ENCODE peak calls at places on chromosome 5, in four cellular contexts. One of them, this sample, is unnamed.

GRCh38 chr5:73039082-73039481 is 81.3 kb upstream of the TMEM171 start:
- DNase-seq in adrenal gland: no peak
- DNase-seq in lower leg skin: no peak
- DNase-seq in A549: no peak
- DNase-seq in this sample: no peak

GRCh38 chr5:96080557-96080956 is 118.9 kb upstream of the ELL2 start:
- DNase-seq in adrenal gland: no peak
- DNase-seq in lower leg skin: no peak
- DNase-seq in A549: no peak
- DNase-seq in this sample: no peak

GRCh38 chr5:107646418-107646817 is 24.3 kb downstream of the EFNA5 start:
- DNase-seq in adrenal gland: no peak
- DNase-seq in lower leg skin: no peak
- DNase-seq in A549: no peak
- DNase-seq in this sample: no peak

GRCh38 chr5:139061274-139061673 is 136.9 kb downstream of the SIL1 start:
- DNase-seq in adrenal gland: peak
- DNase-seq in lower leg skin: no peak
- DNase-seq in A549: no peak
- DNase-seq in this sample: peak

GRCh38 chr5:171863928-171864327 is 78.3 kb downstream of the SMIM23 start:
- DNase-seq in adrenal gland: no peak
- DNase-seq in lower leg skin: no peak
- DNase-seq in A549: no peak
- DNase-seq in this sample: peak

GRCh38 chr5:168291281-168291960 is at the start of gene WWC1:
- DNase-seq in adrenal gland: peak
- DNase-seq in lower leg skin: peak
- DNase-seq in A549: peak
- DNase-seq in this sample: peak

GRCh38 chr5:139881145-139881733 is 85.6 kb downstream of the PSD2 start:
- DNase-seq in adrenal gland: no peak
- DNase-seq in lower leg skin: no peak
- DNase-seq in A549: no peak
- DNase-seq in this sample: no peak

GRCh38 chr5:170632266-170632984 is 128.6 kb downstream of the KCNIP1 start:
- DNase-seq in adrenal gland: peak
- DNase-seq in lower leg skin: no peak
- DNase-seq in A549: peak
- DNase-seq in this sample: no peak

GRCh38 chr5:124952079-124952478 is 205.6 kb upstream of the ZNF608 start:
- DNase-seq in adrenal gland: peak
- DNase-seq in lower leg skin: no peak
- DNase-seq in A549: no peak
- DNase-seq in this sample: no peak

GRCh38 chr5:174624754-174625506 is 99.5 kb upstream of the MSX2 start:
- DNase-seq in adrenal gland: no peak
- DNase-seq in lower leg skin: no peak
- DNase-seq in A549: no peak
- DNase-seq in this sample: no peak

GRCh38 chr5:6386270-6386669 is 7.9 kb upstream of the MED10 start:
- DNase-seq in adrenal gland: no peak
- DNase-seq in lower leg skin: no peak
- DNase-seq in A549: no peak
- DNase-seq in this sample: no peak

GRCh38 chr5:1724822-1725602 is 74.6 kb downstream of the MRPL36 start:
- DNase-seq in adrenal gland: peak
- DNase-seq in lower leg skin: peak
- DNase-seq in A549: no peak
- DNase-seq in this sample: no peak

GRCh38 chr5:128009399-128009798 is 74.2 kb upstream of the SLC12A2 start:
- DNase-seq in adrenal gland: no peak
- DNase-seq in lower leg skin: no peak
- DNase-seq in A549: no peak
- DNase-seq in this sample: no peak

GRCh38 chr5:80654391-80655230 is at the start of the genes DHFR and MSH3:
- DNase-seq in adrenal gland: peak
- DNase-seq in lower leg skin: peak
- DNase-seq in A549: peak
- DNase-seq in this sample: peak
- TF ChIP-seq POLR2A in adrenal gland: peak
- TF ChIP-seq POLR2A in lower leg skin: no peak
- TF ChIP-seq POLR2A in A549: peak
- TF ChIP-seq POLR2A in this sample: peak

GRCh38 chr5:65482727-65483473 is 1.2 kb upstream of the ADAMTS6 start:
- DNase-seq in adrenal gland: peak
- DNase-seq in lower leg skin: no peak
- DNase-seq in A549: no peak
- DNase-seq in this sample: no peak
- TF ChIP-seq POLR2A in adrenal gland: no peak
- TF ChIP-seq POLR2A in lower leg skin: no peak
- TF ChIP-seq POLR2A in A549: no peak
- TF ChIP-seq POLR2A in this sample: no peak

GRCh38 chr5:133994990-133995333 is 9.8 kb downstream of the VDAC1 start:
- DNase-seq in adrenal gland: no peak
- DNase-seq in lower leg skin: no peak
- DNase-seq in A549: no peak
- DNase-seq in this sample: no peak

GRCh38 chr5:133995341-133995740 is 9.4 kb downstream of the VDAC1 start:
- DNase-seq in adrenal gland: peak
- DNase-seq in lower leg skin: no peak
- DNase-seq in A549: no peak
- DNase-seq in this sample: no peak

GRCh38 chr5:133993152-133993548 is 11.6 kb downstream of the VDAC1 start:
- DNase-seq in adrenal gland: no peak
- DNase-seq in lower leg skin: no peak
- DNase-seq in A549: no peak
- DNase-seq in this sample: no peak

GRCh38 chr5:133993563-133993962 is 11.2 kb downstream of the VDAC1 start:
- DNase-seq in adrenal gland: no peak
- DNase-seq in lower leg skin: no peak
- DNase-seq in A549: no peak
- DNase-seq in this sample: no peak

DNA sequence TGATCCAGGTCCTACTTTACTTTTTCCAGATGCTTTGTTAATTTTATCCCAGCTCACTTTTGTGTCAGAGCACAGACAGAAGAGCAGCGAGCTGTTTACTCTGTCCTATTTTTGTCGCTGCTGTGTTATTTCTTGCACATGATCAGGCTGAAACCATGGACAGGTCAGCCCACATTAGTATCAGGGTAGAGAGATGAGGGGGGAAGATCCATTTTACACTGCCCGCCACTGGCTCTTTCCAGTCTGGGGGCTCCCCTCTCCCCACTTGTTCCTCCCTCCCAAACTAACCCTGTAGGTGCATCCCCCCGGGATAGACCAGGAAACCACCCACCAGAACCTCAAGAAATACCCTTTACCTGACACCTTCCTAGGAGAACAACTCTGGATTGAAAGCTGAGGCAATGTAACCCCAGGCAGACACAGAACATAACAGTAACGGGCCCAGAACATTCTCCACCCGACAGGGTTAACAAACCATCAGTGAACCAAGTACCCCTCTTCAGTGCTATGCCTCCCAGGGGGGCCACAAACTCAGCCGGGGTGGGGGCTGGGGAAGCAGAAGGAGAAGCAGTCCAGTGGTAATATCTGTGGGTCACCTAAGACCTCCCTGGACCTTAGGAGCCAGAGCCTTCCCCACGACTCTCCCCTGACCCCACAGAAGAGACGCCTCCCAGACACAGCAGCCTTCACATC is 10.3 kb downstream of the VDAC1 start:
- DNase-seq in adrenal gland: no peak
- DNase-seq in lower leg skin: no peak
- DNase-seq in A549: no peak
- DNase-seq in this sample: no peak
- TF ChIP-seq POLR2A in adrenal gland: no peak
- TF ChIP-seq POLR2A in lower leg skin: no peak
- TF ChIP-seq POLR2A in A549: no peak
- TF ChIP-seq POLR2A in this sample: no peak

GRCh38 chr5:78182838-78183237 is 111.7 kb downstream of the AP3B1 start:
- DNase-seq in adrenal gland: no peak
- DNase-seq in lower leg skin: no peak
- DNase-seq in A549: no peak
- DNase-seq in this sample: no peak

DNA sequence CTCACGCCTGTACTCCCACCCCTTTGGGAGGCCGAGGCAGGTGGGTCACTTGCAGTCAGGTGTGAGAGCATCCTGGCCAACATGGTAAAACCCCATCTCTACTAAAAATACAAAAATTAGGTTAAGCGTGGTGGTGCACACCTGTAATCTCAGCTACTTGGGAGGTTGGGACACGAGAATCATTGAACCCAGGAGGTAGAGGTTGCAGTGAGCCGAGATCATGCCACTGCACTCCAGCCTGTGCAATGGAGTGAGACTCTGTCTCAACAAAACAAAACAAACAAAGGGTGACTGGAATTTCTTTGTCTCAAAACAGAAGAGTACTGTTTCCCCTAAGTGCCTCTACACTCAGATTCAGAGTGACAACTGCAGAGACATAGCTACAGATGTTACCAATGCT is 116.1 kb downstream of the AP3B1 start:
- DNase-seq in adrenal gland: no peak
- DNase-seq in lower leg skin: no peak
- DNase-seq in A549: no peak
- DNase-seq in this sample: no peak
- TF ChIP-seq POLR2A in adrenal gland: no peak
- TF ChIP-seq POLR2A in lower leg skin: no peak
- TF ChIP-seq POLR2A in A549: no peak
- TF ChIP-seq POLR2A in this sample: no peak

GRCh38 chr5:97183100-97183929 is at the start of gene RIOK2:
- DNase-seq in adrenal gland: peak
- DNase-seq in lower leg skin: peak
- DNase-seq in A549: peak
- DNase-seq in this sample: peak
- TF ChIP-seq POLR2A in adrenal gland: peak
- TF ChIP-seq POLR2A in lower leg skin: no peak
- TF ChIP-seq POLR2A in A549: peak
- TF ChIP-seq POLR2A in this sample: peak

GRCh38 chr5:82031220-82032119 is 59.6 kb downstream of the ATG10 start:
- DNase-seq in adrenal gland: no peak
- DNase-seq in lower leg skin: no peak
- DNase-seq in A549: no peak
- DNase-seq in this sample: no peak
- TF ChIP-seq POLR2A in adrenal gland: no peak
- TF ChIP-seq POLR2A in lower leg skin: no peak
- TF ChIP-seq POLR2A in A549: no peak
- TF ChIP-seq POLR2A in this sample: no peak

This sample was measured in H54.